ENCODE peak calls at places on chromosome 5, in five cellular contexts. J is GM20000; U is hypothalamus; I is AG09309; D is naive thymus-derived CD4-positive, alpha-beta T cell. F is an unnamed sample.

GRCh38 chr5:104179057-104179456 is 616.5 kb upstream of the NUDT12 start:
- DNase-seq in I (peak), U (no peak), J (peak), D (no peak), F (peak)

GRCh38 chr5:176320577-176320976 is 41.0 kb downstream of the KIAA1191 start:
- DNase-seq in U (no peak), D (no peak), J (no peak), I (no peak), F (no peak)

GRCh38 chr5:158590936-158591863 is 508.5 kb downstream of the EBF1 start:
- DNase-seq in I (no peak), D (no peak), U (no peak), J (no peak), F (peak)

GRCh38 chr5:39843767-39844166 is 419.0 kb upstream of the DAB2 start:
- DNase-seq in J (no peak), U (no peak), I (no peak), D (no peak), F (no peak)

GRCh38 chr5:141920771-141921170 is 2.9 kb upstream of the DELE1 start:
- DNase-seq in J (no peak), I (no peak), D (no peak), U (no peak), F (no peak)

GRCh38 chr5:93730124-93730523 is 11.3 kb downstream of the POU5F2 start:
- DNase-seq in J (no peak), U (no peak), D (no peak), I (no peak), F (no peak)

GRCh38 chr5:90301248-90301647 is 108.3 kb downstream of the CETN3 start:
- DNase-seq in D (no peak), J (no peak), I (no peak), U (no peak), F (no peak)

GRCh38 chr5:88663793-88664216 is 219.2 kb downstream of the MEF2C start:
- DNase-seq in U (no peak), J (no peak), I (no peak), D (no peak), F (no peak)

GRCh38 chr5:76283670-76284069 is 119.4 kb upstream of the IQGAP2 start:
- DNase-seq in J (no peak), I (no peak), U (no peak), D (no peak), F (no peak)

GRCh38 chr5:37619353-37619752 is 220.5 kb downstream of the GDNF start:
- DNase-seq in I (peak), J (no peak), D (no peak), U (no peak), F (no peak)

GRCh38 chr5:52878671-52879070 is 91.0 kb downstream of the ITGA1 start:
- DNase-seq in D (no peak), J (no peak), I (no peak), U (no peak), F (no peak)

GRCh38 chr5:141814064-141814982 is 63.9 kb downstream of the PCDH1 start:
- DNase-seq in U (no peak), I (no peak), D (no peak), J (peak), F (peak)

GRCh38 chr5:26740182-26740581 is 298.2 kb downstream of the CDH9 start:
- DNase-seq in I (no peak), D (no peak), U (no peak), J (no peak), F (no peak)

GRCh38 chr5:11719888-11720481 is 184.3 kb downstream of the CTNND2 start:
- DNase-seq in J (peak), D (no peak), U (peak), I (no peak), F (peak)

GRCh38 chr5:14265574-14265973 is 122.4 kb downstream of the TRIO start:
- DNase-seq in I (peak), U (no peak), D (no peak), J (no peak), F (no peak)

GRCh38 chr5:101136454-101136853 is 233.4 kb upstream of the ST8SIA4 start:
- DNase-seq in J (no peak), D (no peak), I (no peak), U (no peak), F (no peak)

GRCh38 chr5:148043705-148044104 is 20.1 kb upstream of the SPINK5 start:
- DNase-seq in I (no peak), U (no peak), J (no peak), D (no peak), F (no peak)

GRCh38 chr5:63963926-63964325 is 1.7 kb upstream of the HTR1A start:
- DNase-seq in I (no peak), D (no peak), U (no peak), J (no peak), F (no peak)

GRCh38 chr5:180160822-180161221 is 48.2 kb downstream of the RASGEF1C start:
- DNase-seq in I (no peak), J (no peak), U (no peak), D (no peak), F (peak)

GRCh38 chr5:13322769-13323168 is 621.7 kb downstream of the DNAH5 start:
- DNase-seq in D (no peak), U (no peak), J (no peak), I (no peak), F (no peak)